ENCODE peak calls at places on chromosome 15, in four cellular contexts. Q is adrenal gland, W is esophagus squamous epithelium, I is left lung. J is an unnamed sample.

GRCh38 chr15:54859982-54860381 is 336.8 kb downstream of the RSL24D1 start:
- DNase-seq in Q (no peak), W (no peak), I (no peak), J (no peak)

GRCh38 chr15:50940506-50940905 is 32.0 kb downstream of the AP4E1 start:
- DNase-seq in Q (no peak), W (no peak), I (no peak), J (no peak)

GRCh38 chr15:43127752-43128151 is 5.6 kb upstream of the TMEM62 start:
- DNase-seq in Q (no peak), W (no peak), I (no peak), J (no peak)

GRCh38 chr15:31494786-31495185 is 168.2 kb downstream of the KLF13 start:
- DNase-seq in Q (peak; percentile 30), W (no peak), I (peak; percentile 17), J (no peak)

GRCh38 chr15:66876423-66876730 is 174.3 kb downstream of the SMAD6 start:
- DNase-seq in Q (no peak), W (no peak), I (no peak), J (no peak)

GRCh38 chr15:57640935-57641682 is 49.4 kb downstream of the MYZAP start:
- DNase-seq in Q (no peak), W (no peak), I (no peak), J (no peak)

GRCh38 chr15:51024735-51025453 is 69.8 kb downstream of the TNFAIP8L3 start:
- DNase-seq in Q (no peak), W (no peak), I (no peak), J (no peak)

GRCh38 chr15:46091860-46092450 is 457.1 kb downstream of the SQOR start:
- DNase-seq in Q (no peak), W (no peak), I (no peak), J (no peak)

GRCh38 chr15:85421116-85421925 is 40.9 kb downstream of the AKAP13 start:
- DNase-seq in Q (no peak), W (no peak), I (no peak), J (no peak)

GRCh38 chr15:25930931-25931330 is 67.8 kb upstream of the ATP10A start:
- DNase-seq in Q (no peak), W (no peak), I (no peak), J (no peak)

GRCh38 chr15:25936004-25936403 is 72.9 kb upstream of the ATP10A start:
- DNase-seq in Q (no peak), W (no peak), I (no peak), J (no peak)

GRCh38 chr15:25933456-25934158 is 70.5 kb upstream of the ATP10A start:
- DNase-seq in Q (peak; percentile 88), W (no peak), I (peak; percentile 78), J (no peak)

GRCh38 chr15:25937796-25938195 is 74.7 kb upstream of the ATP10A start:
- DNase-seq in Q (no peak), W (no peak), I (no peak), J (no peak)

GRCh38 chr15:25931846-25932245 is 68.7 kb upstream of the ATP10A start:
- DNase-seq in Q (no peak), W (no peak), I (no peak), J (no peak)
- TF ChIP-seq CTCF in Q (no peak), W (no peak), I (no peak), J (no peak)

DNA sequence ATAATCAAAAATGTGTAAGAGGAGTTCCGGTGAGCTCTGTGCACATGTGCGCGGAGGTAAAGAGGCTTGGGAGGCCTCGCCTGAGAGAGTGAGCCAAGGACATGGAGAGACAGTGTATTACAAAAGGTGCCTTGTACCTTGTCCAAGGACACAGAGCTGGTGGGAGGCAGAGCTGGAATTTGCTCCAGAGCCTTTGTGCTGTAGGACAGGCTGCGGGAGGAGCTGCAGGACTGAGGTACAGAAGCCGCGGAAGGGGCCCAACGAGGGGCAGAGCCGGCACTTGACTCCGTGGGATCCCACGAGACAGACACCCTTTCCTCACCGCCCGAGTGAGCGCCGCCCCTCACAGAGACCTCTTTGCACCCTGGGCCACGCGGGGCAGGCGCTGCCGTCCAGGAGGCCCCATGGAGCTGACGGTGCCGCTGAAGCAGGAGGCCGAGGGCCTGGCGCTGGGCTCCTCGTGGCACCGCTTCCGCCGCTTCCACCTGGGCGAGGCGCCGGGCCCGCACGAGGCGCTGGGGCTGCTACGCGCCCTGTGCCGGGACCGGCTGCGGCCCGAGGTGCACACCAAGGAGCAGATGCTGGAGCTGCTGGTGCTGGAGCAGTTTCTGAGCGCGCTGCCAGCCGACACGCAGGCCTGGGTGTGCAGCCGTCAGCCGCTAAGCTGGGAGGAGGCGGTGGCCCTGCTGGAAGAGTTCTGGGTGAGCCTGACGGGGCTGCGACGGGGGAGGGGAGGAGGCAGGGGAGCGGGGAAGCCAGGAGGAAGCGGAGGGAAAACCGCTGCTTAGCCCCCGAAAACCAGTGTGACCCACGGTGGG is 68.7 kb downstream of the SLTM start:
- DNase-seq in Q (peak; percentile 74), W (no peak), I (peak; percentile 43), J (no peak)
- H3K4me3 ChIP-seq in Q (no peak overlapping the region), W (peak overlapping the region; percentile 26), I (peak overlapping the region; percentile 33), J (peak overlapping the region; percentile 50)

DNA sequence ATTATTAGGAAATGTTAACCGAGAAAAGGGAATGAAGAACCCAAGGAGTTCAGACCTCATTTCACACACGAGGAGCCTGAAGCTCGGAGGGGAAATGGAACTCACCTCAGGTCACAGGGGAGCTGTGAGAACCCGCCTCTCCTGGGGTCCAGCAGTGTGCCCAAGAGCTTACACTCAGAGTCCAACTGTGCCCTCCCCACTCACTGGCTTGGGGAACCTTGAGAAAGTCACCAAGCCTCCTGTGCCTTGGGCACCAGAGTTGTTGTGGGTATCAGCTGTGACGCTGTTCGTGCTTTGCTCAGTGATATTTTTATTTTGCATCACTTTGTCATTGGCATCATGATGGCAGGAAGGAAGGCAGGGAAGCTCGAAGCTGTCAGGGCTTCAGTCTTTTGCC is 83.4 kb downstream of the TLE3 start:
- DNase-seq in Q (no peak), W (no peak), I (no peak), J (no peak)
- H3K4me1 ChIP-seq in Q (no peaks in the 10 kb centered on the region), W (no peaks in the 10 kb centered on the region), I (no peaks in the 10 kb centered on the region), J (no peaks in the 10 kb centered on the region)

DNA sequence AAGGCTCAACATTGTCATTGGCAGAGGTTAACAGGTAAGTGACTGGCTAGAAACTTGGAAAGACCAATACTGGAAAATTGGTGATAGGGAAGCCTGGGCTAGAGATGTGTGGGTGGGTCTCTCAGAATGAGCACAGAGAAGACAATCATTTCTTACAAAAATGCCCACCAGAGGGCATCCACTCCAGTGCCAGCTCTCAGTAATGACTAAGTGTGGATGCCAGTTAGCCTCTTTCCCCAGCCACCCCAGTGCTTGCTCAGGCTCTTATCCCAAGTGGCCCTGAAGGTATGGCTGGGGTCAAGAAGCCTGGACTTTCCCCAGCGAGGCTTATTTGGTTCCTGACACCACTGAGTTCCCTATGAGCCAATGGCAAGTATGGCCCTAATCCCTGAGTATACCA is 115.9 kb upstream of the ST8SIA2 start:
- DNase-seq in Q (peak; percentile 53), W (no peak), I (peak; percentile 44), J (no peak)
- TF ChIP-seq CTCF in Q (peak; percentile 27), W (no peak), I (no peak), J (no peak)

DNA sequence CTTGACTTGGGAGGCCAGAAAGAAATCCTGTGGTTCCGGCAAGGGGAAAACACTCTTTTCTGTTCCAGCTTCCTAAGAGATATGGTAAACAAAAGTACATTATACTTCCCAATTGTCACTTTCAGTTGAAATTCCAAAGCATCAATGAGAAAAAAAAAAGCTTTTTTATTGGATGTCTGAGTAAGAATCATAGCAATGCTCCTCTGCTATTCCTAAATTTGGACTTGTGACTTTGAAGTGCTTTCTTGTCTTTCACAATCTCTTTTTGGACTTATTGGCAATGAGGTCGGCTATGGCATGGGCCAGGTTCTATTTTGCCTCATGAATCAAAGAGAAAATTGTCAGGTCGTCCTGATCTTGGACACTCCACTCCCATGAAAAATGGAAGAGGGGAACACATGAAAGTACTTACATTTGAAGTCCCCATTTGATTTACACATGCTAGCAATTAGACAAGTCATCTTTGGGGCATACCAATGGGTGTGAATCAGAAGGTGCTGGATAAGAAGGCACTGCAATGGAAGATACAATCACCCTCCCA is 170.5 kb downstream of the GREM1 start:
- DNase-seq in Q (no peak), W (no peak), I (no peak), J (no peak)
- H3K4me3 ChIP-seq in Q (no peak overlapping the region), W (no peak overlapping the region), I (no peak overlapping the region), J (no peak overlapping the region)

GRCh38 chr15:41941644-41942415 is 30.5 kb downstream of the EHD4 start:
- DNase-seq in Q (peak; percentile 48), W (no peak), I (no peak), J (no peak)

GRCh38 chr15:41937568-41937923 is 34.8 kb downstream of the EHD4 start:
- DNase-seq in Q (peak; percentile 29), W (no peak), I (no peak), J (no peak)

GRCh38 chr15:41939986-41940385 is 32.4 kb downstream of the EHD4 start:
- DNase-seq in Q (peak; percentile 39), W (no peak), I (no peak), J (no peak)

GRCh38 chr15:41942886-41943285 is 29.5 kb downstream of the EHD4 start:
- DNase-seq in Q (peak; percentile 38), W (no peak), I (no peak), J (no peak)

GRCh38 chr15:41940441-41940857 is 31.9 kb downstream of the EHD4 start:
- DNase-seq in Q (peak; percentile 50), W (no peak), I (no peak), J (no peak)
- H3K4me1 ChIP-seq in Q (peaks cover 31% of the 10 kb centered on the region), W (peaks cover 9% of the 10 kb centered on the region), I (peaks cover 76% of the 10 kb centered on the region), J (no peaks in the 10 kb centered on the region)

DNA sequence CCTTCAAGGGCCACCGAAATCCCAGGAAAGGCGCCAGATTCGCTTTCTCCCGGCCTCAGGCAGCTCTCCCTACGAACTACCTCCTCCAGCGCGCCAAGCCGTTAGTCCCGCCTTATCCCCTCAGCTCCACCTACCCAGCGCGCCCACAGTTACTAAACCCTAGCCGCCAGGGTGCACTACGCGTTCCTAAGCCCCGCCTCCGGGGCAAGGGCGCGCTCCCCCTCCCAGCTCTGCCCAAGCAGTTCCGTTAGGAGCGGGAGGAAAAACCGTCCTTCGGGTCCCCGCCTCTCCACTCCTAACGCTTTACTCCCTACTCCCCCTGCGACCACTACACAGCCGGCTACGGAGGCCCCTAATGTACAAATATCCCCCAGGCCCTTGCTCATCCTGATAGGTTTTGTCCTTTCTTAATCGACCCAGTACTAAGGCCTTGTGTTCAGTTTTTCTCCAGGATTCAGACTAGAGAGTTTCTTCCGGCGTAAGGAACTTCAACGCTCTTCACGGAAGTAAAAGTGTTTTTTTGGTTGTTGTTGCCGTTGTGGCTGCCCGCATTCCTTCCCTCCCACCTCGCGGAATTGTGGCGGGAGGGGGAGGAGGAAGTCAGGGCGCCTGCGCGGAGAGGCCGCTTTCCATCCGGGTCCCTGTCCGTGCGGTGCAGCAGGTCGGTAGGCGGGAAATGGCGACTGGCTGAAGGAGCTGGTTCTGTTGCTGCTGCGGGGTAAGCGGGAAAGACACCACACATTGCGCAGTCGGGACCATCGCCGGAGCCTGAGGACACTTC is at the start of gene CTDSPL2:
- DNase-seq in Q (peak; percentile 99), W (peak; percentile 83), I (peak; percentile 99), J (peak; percentile 92)
- TF ChIP-seq CTCF in Q (peak; percentile 47), W (peak; percentile 27), I (peak; percentile 34), J (no peak)

GRCh38 chr15:77819841-77820728 is 187.4 kb upstream of the LINGO1 start:
- DNase-seq in Q (no peak), W (no peak), I (no peak), J (no peak)

GRCh38 chr15:77817434-77817833 is 184.7 kb upstream of the LINGO1 start:
- DNase-seq in Q (no peak), W (no peak), I (no peak), J (no peak)

GRCh38 chr15:77816983-77817382 is 184.3 kb upstream of the LINGO1 start:
- DNase-seq in Q (no peak), W (no peak), I (no peak), J (no peak)

GRCh38 chr15:77819271-77819806 is 186.6 kb upstream of the LINGO1 start:
- DNase-seq in Q (no peak), W (no peak), I (no peak), J (no peak)

GRCh38 chr15:77818484-77819270 is 186.0 kb upstream of the LINGO1 start:
- DNase-seq in Q (no peak), W (no peak), I (no peak), J (no peak)
- H3K4me3 ChIP-seq in Q (no peak overlapping the region), W (peak overlapping the region; percentile 5), I (no peak overlapping the region), J (peak overlapping the region; percentile 58)

J was measured in ascending aorta.